ENCODE peak calls at places on chromosomes 16 and 17, in four cellular contexts. W is uterus, J is adrenal gland, S is endodermal cell. Y is an unnamed sample. For H3K4me1, the result is how much of the 10 kb centered on the place peaks cover.

GRCh38 chr17:44990994-44991393 is 22.9 kb upstream of the C1QL1 start:
- DNase-seq in S (no peak), W (no peak), J (no peak), Y (no peak)

GRCh38 chr17:67467500-67468481 is 90.7 kb downstream of the PITPNC1 start:
- DNase-seq in J (no peak), W (no peak), S (peak), Y (no peak)

GRCh38 chr17:82242977-82243647 is 14.3 kb downstream of the SLC16A3 start:
- DNase-seq in S (no peak), J (peak), W (peak), Y (peak)

GRCh38 chr17:42179911-42180410 is 981 bp downstream of the KCNH4 start:
- DNase-seq in S (peak), W (no peak), J (peak), Y (peak)

GRCh38 chr17:82799591-82799990 is 40.2 kb downstream of the ZNF750 start:
- DNase-seq in J (no peak), S (no peak), W (no peak), Y (no peak)

GRCh38 chr17:2239882-2240430 is 63.6 kb downstream of the SMG6 start:
- DNase-seq in S (peak), J (peak), W (peak), Y (peak)

GRCh38 chr17:80819422-80820164 is 172.0 kb upstream of the CHMP6 start:
- DNase-seq in J (no peak), S (no peak), W (no peak), Y (no peak)

GRCh38 chr16:67173808-67174705 is 3.7 kb downstream of the NOL3 start:
- DNase-seq in S (peak), W (peak), J (peak), Y (peak)

GRCh38 chr16:56303066-56303705 is 111.9 kb downstream of the GNAO1 start:
- DNase-seq in J (no peak), W (no peak), S (no peak), Y (no peak)

GRCh38 chr17:60036796-60037677 is 41.7 kb downstream of the HEATR6 start:
- DNase-seq in W (peak), S (peak), J (peak), Y (peak)

GRCh38 chr17:1082579-1082978 is 85.7 kb downstream of the TIMM22 start:
- DNase-seq in S (no peak), J (peak), W (no peak), Y (no peak)

GRCh38 chr17:80941171-80941570 is 50.5 kb upstream of the CHMP6 start:
- DNase-seq in J (no peak), S (no peak), W (peak), Y (no peak)

GRCh38 chr17:9419932-9420453 is 155.6 kb downstream of the STX8 start:
- DNase-seq in J (no peak), W (no peak), S (no peak), Y (no peak)

GRCh38 chr16:80744856-80745255 is 59.5 kb downstream of the CDYL2 start:
- DNase-seq in S (no peak), J (no peak), W (no peak), Y (no peak)

GRCh38 chr16:73405851-73406250 is 357.9 kb upstream of the ZFHX3 start:
- DNase-seq in J (no peak), S (no peak), W (no peak), Y (no peak)

GRCh38 chr16:11020388-11020787 is 76.0 kb downstream of the CLEC16A start:
- DNase-seq in S (no peak), J (no peak), W (no peak), Y (no peak)

GRCh38 chr16:11603331-11603750 is 16.6 kb upstream of the LITAF start:
- DNase-seq in S (peak), J (no peak), W (no peak), Y (peak)

GRCh38 chr17:78991906-78992532 is 12.3 kb upstream of the LGALS3BP start:
- DNase-seq in S (peak), W (peak), J (peak), Y (peak)

GRCh38 chr16:85151603-85152413 is 39.5 kb upstream of the CIBAR2 start:
- DNase-seq in J (peak), S (no peak), W (peak), Y (peak)

GRCh38 chr16:58462997-58463891 is 36.7 kb upstream of the NDRG4 start:
- DNase-seq in J (peak), S (peak), W (no peak), Y (peak)

GRCh38 chr17:19317359-19318095 is 45.0 kb downstream of the B9D1 start:
- DNase-seq in W (peak), J (peak), S (peak), Y (peak)

GRCh38 chr17:66834919-66835454 is at the start of gene CACNG5:
- DNase-seq in J (no peak), S (peak), W (no peak), Y (no peak)

GRCh38 chr17:42281571-42282096 is 5.4 kb upstream of the STAT5B start:
- DNase-seq in W (no peak), S (peak), J (peak), Y (no peak)

GRCh38 chr16:78504391-78504945 is 405.0 kb downstream of the WWOX start:
- DNase-seq in J (no peak), S (no peak), W (peak), Y (peak)

GRCh38 chr17:80270104-80270503 is 9.5 kb downstream of the RNF213 start:
- DNase-seq in S (peak), J (peak), W (no peak), Y (no peak)

GRCh38 chr17:57861000-57861736 is 11.3 kb upstream of the MRPS23 start:
- DNase-seq in W (peak), J (peak), S (peak), Y (peak)

GRCh38 chr17:61486135-61487120 is 34.2 kb downstream of the TBX4 start:
- DNase-seq in J (no peak), W (no peak), S (peak), Y (no peak)

GRCh38 chr17:15663691-15664090 is 20.4 kb downstream of the TRIM16 start:
- DNase-seq in W (no peak), J (no peak), S (peak), Y (no peak)

GRCh38 chr16:86209202-86209601 is 301.1 kb upstream of the FOXF1 start:
- DNase-seq in S (peak), J (no peak), W (no peak), Y (no peak)

GRCh38 chr16:89785523-89786155 is 30.8 kb downstream of the FANCA start:
- DNase-seq in S (no peak), W (no peak), J (no peak), Y (no peak)

DNA sequence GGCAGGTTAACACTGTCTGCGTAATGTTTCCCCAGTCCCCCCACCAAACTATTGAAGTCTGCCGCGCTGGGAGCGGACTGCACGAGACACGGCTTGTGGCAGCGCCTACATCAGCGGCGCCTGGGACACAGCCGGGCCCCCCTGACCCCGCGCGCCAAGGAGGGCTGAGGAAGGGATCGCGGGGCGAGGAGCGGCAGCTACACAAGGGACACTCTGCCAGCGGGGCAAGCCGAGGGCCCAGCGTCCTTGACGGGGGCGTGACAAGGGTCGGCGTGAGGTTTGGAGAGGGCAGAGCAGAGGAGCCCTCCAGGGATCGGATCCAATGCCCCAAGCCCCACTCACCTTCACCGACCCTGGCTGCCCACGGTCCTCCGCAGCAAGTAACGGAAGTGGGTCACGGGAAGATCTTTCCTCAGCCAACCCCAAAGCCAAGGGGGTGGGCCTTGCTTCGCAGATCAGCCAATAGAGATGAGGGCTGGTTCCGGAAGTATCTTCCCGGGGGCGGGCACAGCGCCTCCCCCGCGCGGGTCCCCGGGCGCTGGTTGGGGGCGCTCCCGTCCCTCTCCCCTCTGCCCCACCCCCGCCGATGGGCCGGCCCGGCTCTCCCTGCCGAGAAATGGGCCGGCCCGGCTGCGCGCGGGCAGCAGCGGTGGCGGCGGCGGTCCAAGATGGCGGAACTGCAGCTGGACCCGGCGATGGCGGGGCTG is at the start of the genes ATP5PD and KCTD2:
- DNase-seq in J (peak), S (peak), W (peak), Y (peak)
- TF ChIP-seq CTCF in J (no peak), S (no peak), W (no peak), Y (no peak)

GRCh38 chr17:47276444-47276843 is 22.8 kb downstream of the ITGB3 start:
- DNase-seq in J (no peak), W (no peak), S (no peak), Y (no peak)
- H3K4me1 ChIP-seq in J (under half), W (under half), S (under half), Y (half or more)

GRCh38 chr16:69270395-69270794 is 40.8 kb upstream of the VPS4A start:
- DNase-seq in W (no peak), S (no peak), J (no peak), Y (no peak)

GRCh38 chr16:69276143-69277115 is 34.7 kb upstream of the VPS4A start:
- DNase-seq in S (no peak), J (peak), W (peak), Y (peak)

GRCh38 chr16:69270831-69271230 is 40.3 kb upstream of the VPS4A start:
- DNase-seq in W (no peak), S (no peak), J (no peak), Y (no peak)

GRCh38 chr16:69273009-69273408 is 38.1 kb upstream of the VPS4A start:
- DNase-seq in J (no peak), S (no peak), W (no peak), Y (no peak)

GRCh38 chr16:69274699-69275235 is 36.4 kb upstream of the VPS4A start:
- DNase-seq in J (no peak), W (no peak), S (no peak), Y (no peak)
- TF ChIP-seq CTCF in J (no peak), W (no peak), S (no peak), Y (no peak)

GRCh38 chr16:83809092-83809491 is 1.3 kb downstream of the HSBP1 start:
- DNase-seq in S (no peak), J (no peak), W (no peak), Y (no peak)
- H3K4me1 ChIP-seq in S (under half), J (under half), W (under half), Y (half or more)

GRCh38 chr16:49274936-49275730 is 6.5 kb downstream of the CBLN1 start:
- DNase-seq in W (no peak), J (no peak), S (peak), Y (no peak)

GRCh38 chr16:49268667-49269066 is 13.0 kb downstream of the CBLN1 start:
- DNase-seq in W (no peak), S (no peak), J (no peak), Y (no peak)

GRCh38 chr16:49273771-49274170 is 7.9 kb downstream of the CBLN1 start:
- DNase-seq in J (no peak), W (no peak), S (no peak), Y (no peak)

GRCh38 chr16:49271363-49271762 is 10.3 kb downstream of the CBLN1 start:
- DNase-seq in J (no peak), W (no peak), S (no peak), Y (no peak)

GRCh38 chr16:49269231-49269630 is 12.4 kb downstream of the CBLN1 start:
- DNase-seq in W (no peak), J (no peak), S (no peak), Y (no peak)
- TF ChIP-seq CTCF in W (no peak), J (no peak), S (no peak), Y (no peak)

GRCh38 chr16:75256059-75256870 is 4.8 kb upstream of the BCAR1 start:
- DNase-seq in W (peak), S (peak), J (no peak), Y (no peak)
- H3K4me1 ChIP-seq in W (under half), S (under half), J (half or more), Y (half or more)

DNA sequence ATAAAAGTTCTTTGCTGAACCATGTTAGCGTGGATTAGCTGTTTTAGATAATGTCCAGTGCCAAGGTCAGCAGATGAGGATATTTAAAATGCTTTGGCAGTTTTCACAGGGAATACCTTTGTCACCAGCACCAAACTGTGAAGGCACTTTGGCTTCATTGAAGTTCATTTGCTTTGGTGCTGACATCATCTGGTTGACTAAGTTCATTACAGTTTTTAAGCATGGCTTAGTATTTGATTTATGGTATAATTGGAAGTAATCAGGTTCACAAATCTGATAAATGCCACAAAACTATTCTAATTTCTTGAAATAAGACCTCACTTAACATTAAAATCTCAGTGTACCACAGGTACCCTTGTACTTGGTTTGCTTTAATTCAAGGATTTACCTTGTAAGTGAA is 4.3 kb downstream of the GID4 start:
- DNase-seq in J (no peak), S (no peak), W (no peak), Y (no peak)
- TF ChIP-seq CTCF in J (peak), S (peak), W (no peak), Y (peak)

GRCh38 chr16:88635671-88636070 is 2.7 kb upstream of the IL17C start:
- DNase-seq in S (no peak), J (no peak), W (no peak), Y (no peak)

GRCh38 chr16:88632587-88632930 is 5.8 kb upstream of the IL17C start:
- DNase-seq in W (no peak), J (no peak), S (no peak), Y (no peak)

GRCh38 chr16:88633684-88634140 is 4.7 kb upstream of the IL17C start:
- DNase-seq in S (peak), J (no peak), W (no peak), Y (no peak)

GRCh38 chr16:88634994-88635670 is 3.2 kb upstream of the IL17C start:
- DNase-seq in W (no peak), S (no peak), J (no peak), Y (no peak)

DNA sequence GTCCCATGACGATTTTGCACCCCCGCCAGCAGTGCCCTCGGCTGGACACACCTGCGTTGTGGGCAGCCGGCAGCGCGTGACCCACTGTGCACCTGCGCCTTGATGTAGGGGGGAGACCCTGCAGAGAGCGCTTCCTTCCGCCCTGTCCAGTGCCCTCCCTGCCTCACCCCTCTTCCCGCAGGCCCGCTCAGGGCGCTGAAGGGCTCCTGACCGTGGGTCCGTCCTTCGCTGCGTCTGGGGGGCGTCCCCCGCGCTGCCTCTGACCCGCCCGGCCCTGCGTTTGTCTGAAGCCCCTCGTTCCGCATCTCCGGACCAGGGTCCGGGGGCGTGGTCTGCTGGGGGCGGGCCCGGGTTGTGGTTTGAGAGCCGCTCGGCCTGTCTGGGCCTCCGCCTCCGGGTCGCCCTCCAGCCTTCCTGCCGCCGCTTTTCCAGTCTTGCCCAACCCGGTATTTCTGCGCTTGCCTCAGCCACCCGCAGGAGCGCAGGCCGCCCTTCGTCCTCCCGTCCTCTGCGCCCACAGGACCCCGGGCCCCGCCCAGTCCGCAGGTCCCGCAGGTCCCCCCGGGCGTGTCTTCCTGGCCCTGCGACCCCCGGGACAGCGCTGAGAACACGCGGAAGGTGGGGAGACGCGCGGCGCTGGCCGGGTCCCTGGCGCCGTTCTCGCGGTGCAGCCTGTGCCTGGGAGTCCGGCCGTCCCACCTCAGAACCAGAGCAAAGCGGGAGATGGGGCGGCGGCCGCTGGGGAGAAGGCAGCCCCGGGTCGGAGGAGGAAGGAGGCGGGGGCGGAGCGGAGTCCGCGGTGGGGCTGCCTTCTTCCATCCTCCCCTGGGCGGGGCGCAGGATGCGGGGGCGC is 4.0 kb upstream of the IL17C start:
- DNase-seq in W (no peak), J (no peak), S (peak), Y (peak)
- H3K4me1 ChIP-seq in W (under half), J (under half), S (under half), Y (under half)

DNA sequence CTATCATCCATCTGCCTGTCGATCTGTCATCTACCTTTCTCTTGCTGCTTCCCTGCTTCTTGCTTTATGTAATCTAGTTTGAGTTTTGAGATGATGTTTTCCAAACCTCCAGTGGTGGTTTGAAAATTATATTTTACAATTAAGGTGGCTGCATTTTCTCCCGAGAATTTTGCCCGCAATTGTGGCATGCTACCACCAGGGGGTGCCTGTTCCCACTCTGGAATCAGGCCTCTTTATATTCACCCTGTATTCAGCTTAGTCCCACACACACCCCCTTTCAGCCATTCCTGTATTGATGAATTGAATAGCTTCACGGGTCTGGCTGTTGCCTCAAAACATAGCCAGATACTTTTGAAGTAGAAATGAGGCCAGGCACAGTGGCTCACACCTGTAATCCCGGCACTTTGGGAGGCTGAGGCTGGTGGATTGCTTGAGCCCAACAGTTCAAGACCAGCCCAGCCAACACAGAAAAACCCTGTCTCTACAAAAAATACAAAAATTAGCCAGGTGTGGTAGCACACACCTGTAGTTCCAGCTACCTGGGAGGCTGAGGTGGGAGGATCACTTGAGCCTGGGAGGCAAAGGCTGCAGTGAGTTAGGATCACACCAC is 3.2 kb downstream of the PRSS22 start:
- DNase-seq in S (peak), W (no peak), J (no peak), Y (no peak)
- TF ChIP-seq CTCF in S (peak), W (no peak), J (no peak), Y (peak)